ENCODE peak calls at places on chromosomes 7 and 10, in seven cellular contexts. K is GM23338, Q is lower lobe of right lung, P is uterus, N is stomach, B is retinal pigment epithelial cell, I is B cell. M is an unnamed sample.

GRCh38 chr10:91311601-91312000 is 91.1 kb downstream of the PCGF5 start:
- DNase-seq in N (no peak), I (no peak), Q (no peak), K (no peak), B (no peak), P (no peak), M (no peak)

GRCh38 chr10:10209152-10209551 is 808.5 kb upstream of the CELF2 start:
- DNase-seq in Q (no peak), P (peak; percentile 51), N (no peak), I (no peak), K (no peak), B (peak; percentile 54), M (no peak)

GRCh38 chr7:1232103-1232466 is 587 bp upstream of the UNCX start:
- DNase-seq in P (no peak), I (no peak), B (no peak), Q (no peak), K (no peak), N (no peak), M (no peak)

GRCh38 chr10:91689731-91690168 is 56.9 kb upstream of the PPP1R3C start:
- DNase-seq in I (no peak), K (peak; percentile 7), P (no peak), Q (no peak), N (no peak), B (no peak), M (no peak)

GRCh38 chr7:97733276-97734206 is 1.7 kb downstream of the TAC1 start:
- DNase-seq in N (no peak), Q (no peak), B (no peak), I (no peak), K (peak; percentile 75), P (peak; percentile 13), M (no peak)

GRCh38 chr7:43693687-43694398 is 35.5 kb downstream of the COA1 start:
- DNase-seq in P (no peak), K (no peak), B (no peak), N (no peak), I (no peak), Q (no peak), M (no peak)

GRCh38 chr10:11824825-11825224 is 1.7 kb downstream of the PROSER2 start:
- DNase-seq in B (no peak), P (no peak), K (no peak), I (no peak), N (peak; percentile 38), Q (no peak), M (no peak)

GRCh38 chr7:155951554-155952158 is 139.4 kb upstream of the SHH start:
- DNase-seq in B (peak; percentile 86), K (no peak), Q (no peak), I (no peak), N (peak; percentile 90), P (no peak), M (peak; percentile 25)

GRCh38 chr7:41189866-41190265 is 513.0 kb downstream of the INHBA start:
- DNase-seq in K (no peak), I (no peak), P (no peak), B (peak; percentile 69), N (no peak), Q (no peak), M (no peak)

GRCh38 chr10:13375791-13376190 is 27.7 kb upstream of the SEPHS1 start:
- DNase-seq in K (no peak), Q (no peak), I (no peak), B (no peak), P (no peak), N (no peak), M (no peak)

GRCh38 chr10:6068422-6068821 is 6.3 kb upstream of the IL2RA start:
- DNase-seq in N (peak; percentile 29), I (peak; percentile 81), Q (peak; percentile 62), K (no peak), B (no peak), P (no peak), M (peak; percentile 46)

GRCh38 chr7:26792573-26792972 is 71.8 kb downstream of the SKAP2 start:
- DNase-seq in I (no peak), B (no peak), K (no peak), N (no peak), Q (no peak), P (no peak), M (no peak)

GRCh38 chr7:83819911-83820310 is 171.0 kb upstream of the SEMA3E start:
- DNase-seq in N (no peak), I (no peak), B (no peak), Q (no peak), K (peak; percentile 52), P (no peak), M (no peak)

DNA sequence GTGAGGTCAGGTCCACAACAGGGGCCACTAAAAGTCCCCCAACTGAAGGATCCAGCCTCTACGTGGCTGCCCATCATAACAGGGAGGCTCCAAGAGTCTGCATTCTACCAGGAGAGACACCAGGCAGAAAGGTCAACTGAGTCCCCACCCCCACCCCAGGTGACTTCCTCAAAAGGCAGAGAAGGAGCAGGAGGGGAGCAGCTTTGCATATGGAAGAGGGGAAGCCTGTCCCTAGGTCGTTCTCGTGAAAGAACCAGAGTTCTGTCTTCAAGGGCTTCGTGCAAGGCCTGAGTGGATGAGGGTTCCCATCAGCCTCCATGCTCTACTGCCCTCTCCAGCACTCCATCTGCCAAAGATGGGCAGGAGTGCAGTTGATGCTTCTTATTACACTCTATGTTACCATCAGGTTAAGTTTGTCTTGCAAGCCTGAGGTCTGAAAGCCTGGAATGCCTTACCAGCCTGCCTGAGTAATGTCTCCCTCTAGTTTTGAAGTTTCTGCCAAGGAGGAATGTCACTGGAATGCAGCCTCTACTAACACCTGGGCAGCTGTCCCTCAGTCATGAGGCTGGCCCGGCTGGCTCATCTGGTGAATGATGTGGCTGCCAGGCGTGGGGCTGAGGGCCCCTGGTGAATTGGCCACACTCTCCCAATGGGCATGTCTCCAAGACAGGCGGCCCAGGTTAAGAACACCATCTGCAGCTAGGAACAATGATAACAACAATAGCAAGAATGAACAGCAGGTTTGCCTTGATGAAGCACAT is 54.3 kb upstream of the SMNDC1 start:
- DNase-seq in P (no peak), B (no peak), K (peak; percentile 71), I (no peak), N (peak; percentile 80), Q (no peak), M (no peak)
- TF ChIP-seq CTCF in P (no peak), B (peak; percentile 26), K (no peak), I (no peak), N (no peak), Q (no peak), M (no peak)

GRCh38 chr7:75869776-75870379 is 9.0 kb upstream of the RHBDD2 start:
- DNase-seq in B (no peak), I (no peak), N (no peak), P (no peak), Q (no peak), K (no peak), M (no peak)

GRCh38 chr7:75866497-75867389 is 12.1 kb upstream of the RHBDD2 start:
- DNase-seq in I (no peak), B (no peak), K (peak; percentile 90), Q (peak; percentile 71), N (peak; percentile 66), P (peak; percentile 43), M (peak; percentile 54)

GRCh38 chr7:75866129-75866496 is 12.7 kb upstream of the RHBDD2 start:
- DNase-seq in K (no peak), B (no peak), Q (no peak), I (no peak), P (no peak), N (no peak), M (no peak)

GRCh38 chr7:75867390-75867717 is 11.5 kb upstream of the RHBDD2 start:
- DNase-seq in Q (no peak), K (no peak), B (no peak), N (no peak), I (no peak), P (no peak), M (no peak)

GRCh38 chr7:75868153-75868552 is 10.7 kb upstream of the RHBDD2 start:
- DNase-seq in Q (no peak), N (no peak), B (no peak), K (no peak), P (no peak), I (no peak), M (no peak)
- TF ChIP-seq CTCF in Q (no peak), N (no peak), B (no peak), K (no peak), P (no peak), I (no peak), M (no peak)

GRCh38 chr7:86926732-86927131 is 132.7 kb downstream of the ELAPOR2 start:
- DNase-seq in Q (no peak), K (peak; percentile 79), B (no peak), P (no peak), I (peak; percentile 52), N (peak; percentile 26), M (no peak)
- TF ChIP-seq CTCF in Q (peak; percentile 68), K (peak; percentile 87), B (peak; percentile 83), P (peak; percentile 41), I (peak; percentile 81), N (peak; percentile 44), M (peak; percentile 51)

GRCh38 chr10:102231357-102232318 is 5.5 kb downstream of the ELOVL3 start:
- DNase-seq in N (peak; percentile 73), K (peak; percentile 85), P (peak; percentile 19), Q (peak; percentile 81), B (no peak), I (peak; percentile 57), M (peak; percentile 72)
- TF ChIP-seq CTCF in N (peak; percentile 74), K (peak; percentile 80), P (peak; percentile 7), Q (peak; percentile 82), B (peak; percentile 86), I (peak; percentile 85), M (peak; percentile 86)

GRCh38 chr10:48884337-48885045 is 55.1 kb downstream of the LRRC18 start:
- DNase-seq in Q (no peak), K (no peak), B (no peak), P (no peak), I (no peak), N (no peak), M (no peak)

GRCh38 chr10:48887982-48888381 is 51.7 kb downstream of the LRRC18 start:
- DNase-seq in N (no peak), Q (no peak), P (no peak), K (no peak), B (no peak), I (no peak), M (no peak)

GRCh38 chr10:48881937-48882336 is 57.7 kb downstream of the LRRC18 start:
- DNase-seq in K (no peak), P (no peak), N (no peak), Q (no peak), B (no peak), I (no peak), M (no peak)

GRCh38 chr10:48882881-48883280 is 56.8 kb downstream of the LRRC18 start:
- DNase-seq in N (no peak), Q (no peak), B (no peak), P (no peak), K (no peak), I (no peak), M (no peak)

DNA sequence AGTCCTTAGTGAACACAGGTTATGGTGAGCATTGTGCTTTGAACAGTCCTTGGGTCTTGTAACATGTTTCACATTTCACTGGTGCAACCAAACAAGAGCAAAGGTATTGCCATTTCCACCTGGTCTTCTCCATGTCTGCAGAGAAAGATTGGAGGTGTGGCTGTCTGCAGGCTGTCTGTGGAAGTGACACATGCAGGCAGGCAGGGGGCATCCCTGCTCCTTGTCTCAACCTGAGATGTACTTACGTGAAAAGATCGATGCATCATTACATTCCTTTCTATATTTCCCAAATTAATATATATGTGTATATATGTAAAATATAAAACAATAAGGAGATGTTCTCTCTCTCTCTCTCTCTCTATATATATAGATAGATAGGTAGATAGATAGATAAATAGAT is 54.3 kb downstream of the LRRC18 start:
- DNase-seq in P (no peak), B (no peak), Q (no peak), K (peak; percentile 43), I (no peak), N (no peak), M (no peak)
- TF ChIP-seq CTCF in P (peak; percentile 16), B (peak; percentile 42), Q (peak; percentile 23), K (peak; percentile 46), I (no peak), N (no peak), M (peak; percentile 26)

GRCh38 chr10:70478191-70479160 is at the start of gene PALD1:
- DNase-seq in N (peak; percentile 44), K (peak; percentile 88), I (no peak), P (peak; percentile 69), Q (peak; percentile 78), B (no peak), M (peak; percentile 65)
- TF ChIP-seq CTCF in N (no peak), K (no peak), I (peak; percentile 6), P (peak; percentile 42), Q (peak; percentile 30), B (peak; percentile 15), M (peak; percentile 34)

M was measured in transverse colon.